ENCODE peak calls at places on chromosome 5, in four cellular contexts. M, G, K and R are unnamed samples.

GRCh38 chr5:159639590-159639989 is 276.7 kb upstream of the ADRA1B start:
- DNase-seq in G (no peak), M (no peak), K (no peak), R (no peak)

GRCh38 chr5:16707168-16707868 is 90.5 kb upstream of the RETREG1 start:
- DNase-seq in K (no peak), G (no peak), M (no peak), R (no peak)

GRCh38 chr5:53679261-53679660 is 118.8 kb downstream of the NDUFS4 start:
- DNase-seq in K (no peak), M (no peak), G (no peak), R (no peak)

GRCh38 chr5:172004824-172005237 is 1.6 kb downstream of the FBXW11 start:
- DNase-seq in K (no peak), M (no peak), G (no peak), R (no peak)

GRCh38 chr5:133952729-133953567 is 15.5 kb downstream of the C5orf15 start:
- DNase-seq in K (no peak), G (peak; percentile 27), M (no peak), R (no peak)

GRCh38 chr5:83718195-83718825 is 2.3 kb downstream of the HAPLN1 start:
- DNase-seq in M (peak; percentile 30), K (no peak), G (no peak), R (no peak)

GRCh38 chr5:142922223-142922952 is 152.2 kb downstream of the ARHGAP26 start:
- DNase-seq in K (no peak), M (no peak), G (no peak), R (no peak)

GRCh38 chr5:106843812-106844416 is 826.8 kb downstream of the EFNA5 start:
- DNase-seq in K (no peak), M (no peak), G (no peak), R (no peak)

GRCh38 chr5:108524564-108524963 is 142.7 kb upstream of the FBXL17 start:
- DNase-seq in G (no peak), K (no peak), M (no peak), R (no peak)

GRCh38 chr5:392431-392988 is 50.5 kb upstream of the EXOC3 start:
- DNase-seq in G (no peak), M (peak; percentile 25), K (peak; percentile 81), R (peak; percentile 59)

GRCh38 chr5:130425405-130425804 is 521.1 kb downstream of the CHSY3 start:
- DNase-seq in M (no peak), K (no peak), G (no peak), R (no peak)

GRCh38 chr5:72559866-72560766 is 52.9 kb upstream of the ZNF366 start:
- DNase-seq in G (no peak), K (no peak), M (no peak), R (no peak)

GRCh38 chr5:127875235-127876021 is 172.2 kb downstream of the CCDC192 start:
- DNase-seq in K (no peak), M (peak; percentile 69), G (peak; percentile 49), R (no peak)

GRCh38 chr5:9054322-9054721 is 491.6 kb downstream of the SEMA5A start:
- DNase-seq in M (no peak), K (no peak), G (no peak), R (no peak)

GRCh38 chr5:1937590-1937989 is 54.9 kb upstream of the IRX4 start:
- DNase-seq in K (no peak), M (no peak), G (no peak), R (no peak)

GRCh38 chr5:9297171-9297570 is 248.7 kb downstream of the SEMA5A start:
- DNase-seq in K (no peak), G (no peak), M (no peak), R (no peak)

GRCh38 chr5:82593481-82593880 is 315.3 kb upstream of the RPS23 start:
- DNase-seq in K (no peak), G (no peak), M (no peak), R (no peak)

GRCh38 chr5:81767938-81768337 is 17.0 kb upstream of the SSBP2 start:
- DNase-seq in K (no peak), G (no peak), M (no peak), R (no peak)

GRCh38 chr5:95959051-95959963 is 2.3 kb downstream of the ELL2 start:
- DNase-seq in M (no peak), K (no peak), G (no peak), R (no peak)

GRCh38 chr5:81232449-81233079 is 558 bp upstream of the CKMT2 start:
- DNase-seq in K (no peak), M (no peak), G (peak; percentile 85), R (no peak)

GRCh38 chr5:31161772-31162171 is 31.7 kb upstream of the CDH6 start:
- DNase-seq in G (no peak), K (no peak), M (no peak), R (no peak)

GRCh38 chr5:58245479-58245845 is 214.4 kb downstream of the PLK2 start:
- DNase-seq in K (no peak), M (no peak), G (no peak), R (no peak)

GRCh38 chr5:153209687-153210086 is 280.8 kb upstream of the GRIA1 start:
- DNase-seq in M (no peak), G (no peak), K (no peak), R (no peak)

GRCh38 chr5:119478781-119479180 is 26.5 kb downstream of the HSD17B4 start:
- DNase-seq in M (no peak), G (no peak), K (no peak), R (no peak)

GRCh38 chr5:176780071-176780850 is 30.1 kb upstream of the UNC5A start:
- DNase-seq in M (no peak), K (no peak), G (no peak), R (no peak)

GRCh38 chr5:126339215-126339805 is 83.9 kb upstream of the GRAMD2B start:
- DNase-seq in G (no peak), K (no peak), M (no peak), R (peak; percentile 63)

GRCh38 chr5:132264546-132265335 is 7.2 kb downstream of the PDLIM4 start:
- DNase-seq in M (no peak), K (no peak), G (no peak), R (peak; percentile 40)

GRCh38 chr5:60945760-60946253 is 802 bp downstream of the NDUFAF2 start:
- DNase-seq in M (peak; percentile 34), K (no peak), G (no peak), R (no peak)

GRCh38 chr5:95817430-95817829 is 5.1 kb downstream of the GLRX start:
- DNase-seq in G (no peak), M (no peak), K (no peak), R (no peak)

GRCh38 chr5:132476853-132477729 is 13.5 kb downstream of the IRF1 start:
- DNase-seq in K (no peak), M (no peak), G (peak; percentile 14), R (no peak)

GRCh38 chr5:77209495-77210090 is 887 bp upstream of the PDE8B start:
- DNase-seq in G (no peak), M (no peak), K (no peak), R (no peak)

GRCh38 chr5:173671121-173671949 is 54.9 kb upstream of the BOD1 start:
- DNase-seq in K (no peak), G (peak; percentile 50), M (peak; percentile 80), R (no peak)

GRCh38 chr5:88659529-88660325 is 223.3 kb downstream of the MEF2C start:
- DNase-seq in G (no peak), M (no peak), K (no peak), R (no peak)